ENCODE peak calls at places on chromosome 6, in seven cellular contexts. O is upper lobe of right lung; U is GM12864; Z is activated CD8-positive, alpha-beta memory T cell treated with anti-CD3 and anti-CD28 coated beads for 24 hours; P is stimulated activated CD4-positive, alpha-beta T cell treated with anti-CD3 and anti-CD28 coated beads, Interleukin-12 subunit alpha, Interleukin-12 subunit beta, amount 100 ng/mL, for 48 hours; A is amniotic stem cell; K is GM20000. E is an unnamed sample.

GRCh38 chr6:113903666-113904330 is 46.7 kb downstream of the MARCKS start:
- DNase-seq in O (no peak), U (no peak), Z (no peak), P (no peak), A (no peak), K (no peak), E (peak; percentile 47)

GRCh38 chr6:116556814-116557403 is 3.4 kb downstream of the CALHM4 start:
- DNase-seq in O (no peak), U (no peak), Z (no peak), P (no peak), A (no peak), K (no peak), E (no peak)

GRCh38 chr6:155795173-155795796 is 339.6 kb upstream of the NOX3 start:
- DNase-seq in O (no peak), U (no peak), Z (no peak), P (no peak), A (no peak), K (no peak), E (no peak)

GRCh38 chr6:30981942-30982772 is 1.4 kb upstream of the MUC21 start:
- DNase-seq in O (no peak), U (no peak), Z (no peak), P (no peak), A (no peak), K (no peak), E (peak; percentile 24)

GRCh38 chr6:137432054-137432545 is 62.1 kb downstream of the OLIG3 start:
- DNase-seq in O (no peak), U (no peak), Z (no peak), P (no peak), A (no peak), K (no peak), E (no peak)

GRCh38 chr6:84284428-84285033 is 57.1 kb upstream of the CEP162 start:
- DNase-seq in O (no peak), U (no peak), Z (no peak), P (no peak), A (no peak), K (peak; percentile 23), E (no peak)

GRCh38 chr6:17984822-17985660 is 2.4 kb downstream of the KIF13A start:
- DNase-seq in O (no peak), U (no peak), Z (no peak), P (no peak), A (no peak), K (no peak), E (no peak)

GRCh38 chr6:22737331-22737730 is 168.0 kb downstream of the HDGFL1 start:
- DNase-seq in O (no peak), U (no peak), Z (no peak), P (no peak), A (peak; percentile 1), K (no peak), E (peak; percentile 5)

GRCh38 chr6:168441434-168442391 is 729 bp downstream of the SMOC2 start:
- DNase-seq in O (no peak), U (no peak), Z (peak; percentile 47), P (no peak), A (no peak), K (no peak), E (no peak)